ENCODE peak calls at places on chromosomes 2 and 18, in six cellular contexts. One of them, this sample, is unnamed.

GRCh38 chr2:165401285-165401852 is 68.1 kb upstream of the CSRNP3 start:
- DNase-seq in fibroblast of lung: peak; percentile 73
- DNase-seq in HCT116: peak; percentile 56
- DNase-seq in colonic mucosa: peak; percentile 34
- DNase-seq in neural progenitor cell: peak; percentile 80
- DNase-seq in MM.1S: peak; percentile 60
- DNase-seq in this sample: no peak

GRCh38 chr2:67445652-67446268 is 48.6 kb downstream of the ETAA1 start:
- DNase-seq in MM.1S: no peak
- DNase-seq in neural progenitor cell: no peak
- DNase-seq in colonic mucosa: no peak
- DNase-seq in HCT116: no peak
- DNase-seq in fibroblast of lung: no peak
- DNase-seq in this sample: no peak

GRCh38 chr2:136131961-136132839 is 14.3 kb upstream of the CXCR4 start:
- DNase-seq in MM.1S: no peak
- DNase-seq in fibroblast of lung: no peak
- DNase-seq in neural progenitor cell: no peak
- DNase-seq in HCT116: no peak
- DNase-seq in colonic mucosa: peak; percentile 22
- DNase-seq in this sample: no peak

GRCh38 chr2:144477943-144478283 is 42.0 kb downstream of the ZEB2 start:
- DNase-seq in MM.1S: no peak
- DNase-seq in neural progenitor cell: no peak
- DNase-seq in colonic mucosa: no peak
- DNase-seq in HCT116: no peak
- DNase-seq in fibroblast of lung: peak; percentile 58
- DNase-seq in this sample: no peak

GRCh38 chr2:215970425-215970824 is 42.9 kb downstream of the MREG start:
- DNase-seq in MM.1S: no peak
- DNase-seq in HCT116: no peak
- DNase-seq in neural progenitor cell: no peak
- DNase-seq in colonic mucosa: no peak
- DNase-seq in fibroblast of lung: peak; percentile 60
- DNase-seq in this sample: no peak

GRCh38 chr2:217890445-217890844 is 112.3 kb downstream of the TNS1 start:
- DNase-seq in colonic mucosa: no peak
- DNase-seq in MM.1S: no peak
- DNase-seq in fibroblast of lung: peak; percentile 83
- DNase-seq in neural progenitor cell: peak; percentile 22
- DNase-seq in HCT116: no peak
- DNase-seq in this sample: no peak

GRCh38 chr18:6600667-6601066 is 128.8 kb upstream of the ARHGAP28 start:
- DNase-seq in colonic mucosa: no peak
- DNase-seq in HCT116: no peak
- DNase-seq in neural progenitor cell: no peak
- DNase-seq in fibroblast of lung: no peak
- DNase-seq in MM.1S: no peak
- DNase-seq in this sample: no peak

GRCh38 chr2:167212054-167212648 is 323.9 kb downstream of the XIRP2 start:
- DNase-seq in neural progenitor cell: peak; percentile 72
- DNase-seq in colonic mucosa: peak; percentile 57
- DNase-seq in fibroblast of lung: peak; percentile 48
- DNase-seq in MM.1S: peak; percentile 51
- DNase-seq in HCT116: peak; percentile 10
- DNase-seq in this sample: peak; percentile 66

GRCh38 chr18:38362286-38362792 is 796.7 kb upstream of the CELF4 start:
- DNase-seq in HCT116: no peak
- DNase-seq in neural progenitor cell: peak; percentile 15
- DNase-seq in MM.1S: no peak
- DNase-seq in fibroblast of lung: no peak
- DNase-seq in colonic mucosa: no peak
- DNase-seq in this sample: peak; percentile 46

GRCh38 chr2:168848220-168848619 is 42.0 kb downstream of the SPC25 start:
- DNase-seq in colonic mucosa: no peak
- DNase-seq in fibroblast of lung: no peak
- DNase-seq in HCT116: no peak
- DNase-seq in neural progenitor cell: peak; percentile 9
- DNase-seq in MM.1S: no peak
- DNase-seq in this sample: peak; percentile 52

GRCh38 chr2:26568076-26568890 is 72.9 kb downstream of the CIB4 start:
- DNase-seq in colonic mucosa: no peak
- DNase-seq in MM.1S: no peak
- DNase-seq in HCT116: no peak
- DNase-seq in neural progenitor cell: no peak
- DNase-seq in fibroblast of lung: no peak
- DNase-seq in this sample: peak; percentile 39

GRCh38 chr2:28751956-28752607 is 452 bp downstream of the PPP1CB start:
- DNase-seq in colonic mucosa: peak; percentile 49
- DNase-seq in neural progenitor cell: peak; percentile 89
- DNase-seq in fibroblast of lung: no peak
- DNase-seq in HCT116: no peak
- DNase-seq in MM.1S: peak; percentile 22
- DNase-seq in this sample: no peak

GRCh38 chr2:25420820-25421237 is 79.1 kb upstream of the DNMT3A start:
- DNase-seq in neural progenitor cell: no peak
- DNase-seq in colonic mucosa: no peak
- DNase-seq in fibroblast of lung: no peak
- DNase-seq in MM.1S: peak; percentile 64
- DNase-seq in HCT116: no peak
- DNase-seq in this sample: no peak

GRCh38 chr2:139241256-139241655 is 461.1 kb upstream of the NXPH2 start:
- DNase-seq in fibroblast of lung: no peak
- DNase-seq in neural progenitor cell: no peak
- DNase-seq in MM.1S: no peak
- DNase-seq in colonic mucosa: no peak
- DNase-seq in HCT116: no peak
- DNase-seq in this sample: no peak

GRCh38 chr18:39620551-39621168 is 2055.1 kb upstream of the CELF4 start:
- DNase-seq in MM.1S: no peak
- DNase-seq in fibroblast of lung: no peak
- DNase-seq in HCT116: no peak
- DNase-seq in neural progenitor cell: no peak
- DNase-seq in colonic mucosa: no peak
- DNase-seq in this sample: no peak

GRCh38 chr2:54767921-54768320 is 44.5 kb downstream of the EML6 start:
- DNase-seq in MM.1S: peak; percentile 59
- DNase-seq in colonic mucosa: no peak
- DNase-seq in fibroblast of lung: peak; percentile 61
- DNase-seq in neural progenitor cell: no peak
- DNase-seq in HCT116: no peak
- DNase-seq in this sample: no peak

GRCh38 chr2:25365241-25365640 is 23.5 kb upstream of the DNMT3A start:
- DNase-seq in HCT116: no peak
- DNase-seq in colonic mucosa: no peak
- DNase-seq in MM.1S: no peak
- DNase-seq in fibroblast of lung: no peak
- DNase-seq in neural progenitor cell: no peak
- DNase-seq in this sample: peak; percentile 46

GRCh38 chr18:13222371-13223281 is 4.1 kb downstream of the LDLRAD4 start:
- DNase-seq in HCT116: no peak
- DNase-seq in colonic mucosa: peak; percentile 83
- DNase-seq in neural progenitor cell: no peak
- DNase-seq in fibroblast of lung: peak; percentile 63
- DNase-seq in MM.1S: no peak
- DNase-seq in this sample: no peak

GRCh38 chr2:68057658-68058396 is 5.0 kb downstream of the C1D start:
- DNase-seq in neural progenitor cell: no peak
- DNase-seq in colonic mucosa: no peak
- DNase-seq in MM.1S: no peak
- DNase-seq in fibroblast of lung: no peak
- DNase-seq in HCT116: no peak
- DNase-seq in this sample: no peak

GRCh38 chr2:234164499-234165409 is 114.3 kb downstream of the SPP2 start:
- DNase-seq in neural progenitor cell: no peak
- DNase-seq in HCT116: no peak
- DNase-seq in colonic mucosa: no peak
- DNase-seq in MM.1S: no peak
- DNase-seq in fibroblast of lung: no peak
- DNase-seq in this sample: no peak

GRCh38 chr18:68979737-68980136 is 181.9 kb downstream of the CCDC102B start:
- DNase-seq in neural progenitor cell: no peak
- DNase-seq in HCT116: no peak
- DNase-seq in colonic mucosa: no peak
- DNase-seq in fibroblast of lung: no peak
- DNase-seq in MM.1S: no peak
- DNase-seq in this sample: no peak

GRCh38 chr2:65708129-65708528 is 275.7 kb upstream of the SPRED2 start:
- DNase-seq in colonic mucosa: no peak
- DNase-seq in HCT116: no peak
- DNase-seq in MM.1S: no peak
- DNase-seq in neural progenitor cell: no peak
- DNase-seq in fibroblast of lung: peak; percentile 85
- DNase-seq in this sample: no peak

GRCh38 chr18:54229660-54230059 is 5.2 kb upstream of the MBD2 start:
- DNase-seq in neural progenitor cell: no peak
- DNase-seq in HCT116: no peak
- DNase-seq in MM.1S: no peak
- DNase-seq in fibroblast of lung: no peak
- DNase-seq in colonic mucosa: no peak
- DNase-seq in this sample: peak; percentile 43

GRCh38 chr18:48037481-48038271 is 107.2 kb upstream of the SMAD2 start:
- DNase-seq in MM.1S: no peak
- DNase-seq in fibroblast of lung: no peak
- DNase-seq in neural progenitor cell: peak; percentile 56
- DNase-seq in colonic mucosa: no peak
- DNase-seq in HCT116: peak; percentile 26
- DNase-seq in this sample: peak; percentile 85

GRCh38 chr18:49274188-49274714 is 186.2 kb downstream of the DYM start:
- DNase-seq in fibroblast of lung: peak; percentile 40
- DNase-seq in MM.1S: no peak
- DNase-seq in HCT116: peak; percentile 1
- DNase-seq in neural progenitor cell: no peak
- DNase-seq in colonic mucosa: no peak
- DNase-seq in this sample: no peak

GRCh38 chr2:237724811-237725478 is 73.6 kb upstream of the RBM44 start:
- DNase-seq in colonic mucosa: peak; percentile 59
- DNase-seq in HCT116: no peak
- DNase-seq in MM.1S: no peak
- DNase-seq in neural progenitor cell: no peak
- DNase-seq in fibroblast of lung: no peak
- DNase-seq in this sample: no peak

GRCh38 chr18:52200406-52200805 is 139.6 kb upstream of the DCC start:
- DNase-seq in MM.1S: no peak
- DNase-seq in colonic mucosa: no peak
- DNase-seq in fibroblast of lung: no peak
- DNase-seq in HCT116: no peak
- DNase-seq in neural progenitor cell: no peak
- DNase-seq in this sample: no peak

GRCh38 chr18:71212222-71212621 is 923.4 kb downstream of the SOCS6 start:
- DNase-seq in colonic mucosa: no peak
- DNase-seq in neural progenitor cell: no peak
- DNase-seq in fibroblast of lung: no peak
- DNase-seq in MM.1S: no peak
- DNase-seq in HCT116: no peak
- DNase-seq in this sample: no peak

GRCh38 chr2:198660491-198660890 is 797.2 kb downstream of the SATB2 start:
- DNase-seq in fibroblast of lung: peak; percentile 33
- DNase-seq in neural progenitor cell: no peak
- DNase-seq in MM.1S: no peak
- DNase-seq in colonic mucosa: no peak
- DNase-seq in HCT116: no peak
- DNase-seq in this sample: no peak

GRCh38 chr2:198659471-198659870 is 798.3 kb downstream of the SATB2 start:
- DNase-seq in colonic mucosa: no peak
- DNase-seq in neural progenitor cell: no peak
- DNase-seq in MM.1S: no peak
- DNase-seq in HCT116: no peak
- DNase-seq in fibroblast of lung: no peak
- DNase-seq in this sample: no peak

GRCh38 chr2:198657520-198658121 is 800.1 kb downstream of the SATB2 start:
- DNase-seq in fibroblast of lung: peak; percentile 41
- DNase-seq in HCT116: peak; percentile 28
- DNase-seq in neural progenitor cell: peak; percentile 63
- DNase-seq in colonic mucosa: peak; percentile 56
- DNase-seq in MM.1S: peak; percentile 33
- DNase-seq in this sample: peak; percentile 63

GRCh38 chr2:198656869-198657268 is 800.9 kb downstream of the SATB2 start:
- DNase-seq in neural progenitor cell: no peak
- DNase-seq in colonic mucosa: no peak
- DNase-seq in HCT116: no peak
- DNase-seq in MM.1S: no peak
- DNase-seq in fibroblast of lung: no peak
- DNase-seq in this sample: no peak
- H3K9ac ChIP-seq in neural progenitor cell: no peak overlapping the region
- H3K9ac ChIP-seq in colonic mucosa: no peak overlapping the region
- H3K9ac ChIP-seq in HCT116: no peak overlapping the region
- H3K9ac ChIP-seq in MM.1S: no peak overlapping the region
- H3K9ac ChIP-seq in fibroblast of lung: no peak overlapping the region
- H3K9ac ChIP-seq in this sample: no peak overlapping the region

GRCh38 chr2:10400978-10401951 is 46.9 kb downstream of the ODC1 start:
- DNase-seq in neural progenitor cell: no peak
- DNase-seq in MM.1S: no peak
- DNase-seq in HCT116: no peak
- DNase-seq in fibroblast of lung: no peak
- DNase-seq in colonic mucosa: peak; percentile 57
- DNase-seq in this sample: no peak
- H3K27ac ChIP-seq in neural progenitor cell: no peak overlapping the region
- H3K27ac ChIP-seq in MM.1S: no peak overlapping the region
- H3K27ac ChIP-seq in HCT116: peak overlapping the region; percentile 41
- H3K27ac ChIP-seq in fibroblast of lung: no peak overlapping the region
- H3K27ac ChIP-seq in colonic mucosa: peak overlapping the region; percentile 22
- H3K27ac ChIP-seq in this sample: no peak overlapping the region

GRCh38 chr2:131656816-131657633 is 129.3 kb downstream of the CCDC74A start:
- DNase-seq in fibroblast of lung: no peak
- DNase-seq in neural progenitor cell: no peak
- DNase-seq in MM.1S: no peak
- DNase-seq in HCT116: no peak
- DNase-seq in colonic mucosa: no peak
- DNase-seq in this sample: no peak
- H3K9ac ChIP-seq in fibroblast of lung: no peak overlapping the region
- H3K9ac ChIP-seq in neural progenitor cell: no peak overlapping the region
- H3K9ac ChIP-seq in MM.1S: no peak overlapping the region
- H3K9ac ChIP-seq in HCT116: no peak overlapping the region
- H3K9ac ChIP-seq in colonic mucosa: no peak overlapping the region
- H3K9ac ChIP-seq in this sample: no peak overlapping the region

DNA sequence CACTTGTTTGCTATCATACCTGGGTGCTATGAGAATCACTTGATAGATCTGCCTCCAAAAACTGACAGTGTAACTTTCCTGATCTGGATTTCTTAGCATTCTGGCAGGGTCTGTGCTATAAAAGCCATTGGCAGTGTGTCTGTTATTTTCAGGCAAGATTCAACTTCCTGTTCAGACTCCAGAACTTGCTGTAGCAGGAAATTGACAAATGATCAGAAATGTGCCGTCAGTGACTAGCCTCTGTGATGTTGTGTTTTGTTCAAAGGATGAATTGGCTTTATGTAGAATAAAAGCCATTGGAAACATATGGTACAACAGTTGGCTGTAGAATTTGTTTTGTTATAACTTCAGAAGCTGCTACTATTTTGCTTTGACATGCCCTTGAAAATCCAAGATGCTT is 273.3 kb downstream of the PTPRM start:
- DNase-seq in neural progenitor cell: no peak
- DNase-seq in HCT116: no peak
- DNase-seq in fibroblast of lung: no peak
- DNase-seq in MM.1S: no peak
- DNase-seq in colonic mucosa: no peak
- DNase-seq in this sample: no peak
- H3K27ac ChIP-seq in neural progenitor cell: no peak overlapping the region
- H3K27ac ChIP-seq in HCT116: no peak overlapping the region
- H3K27ac ChIP-seq in fibroblast of lung: no peak overlapping the region
- H3K27ac ChIP-seq in MM.1S: no peak overlapping the region
- H3K27ac ChIP-seq in colonic mucosa: no peak overlapping the region
- H3K27ac ChIP-seq in this sample: no peak overlapping the region

This sample was measured in endodermal cell.